ENCODE peak calls at places on chromosomes 12 and 14, in four cellular contexts. U is WTC11, K is left lung, J is BE2C. D is an unnamed sample.

GRCh38 chr14:71139058-71139946 is 232.0 kb downstream of the PCNX1 start:
- DNase-seq in K (peak), J (peak), U (peak), D (no peak)

GRCh38 chr12:131242741-131243496 is 289.2 kb downstream of the ADGRD1 start:
- DNase-seq in J (peak), K (no peak), U (peak), D (no peak)

GRCh38 chr12:79547735-79548347 is 142.9 kb downstream of the PAWR start:
- DNase-seq in J (peak), K (no peak), U (peak), D (peak)

GRCh38 chr12:53381739-53382630 is 2.0 kb downstream of the SP1 start:
- DNase-seq in K (peak), U (peak), J (peak), D (no peak)

GRCh38 chr12:11630046-11630706 is 19.3 kb upstream of the ETV6 start:
- DNase-seq in U (no peak), K (no peak), J (peak), D (no peak)

GRCh38 chr14:101364503-101365328 is 196.6 kb upstream of the DIO3 start:
- DNase-seq in U (no peak), K (no peak), J (no peak), D (no peak)

GRCh38 chr14:101836131-101836530 is 74.6 kb downstream of the PPP2R5C start:
- DNase-seq in K (no peak), U (no peak), J (no peak), D (no peak)

GRCh38 chr12:19546027-19546426 is 106.7 kb downstream of the AEBP2 start:
- DNase-seq in J (no peak), K (no peak), U (no peak), D (peak)

GRCh38 chr14:50545618-50546017 is 13.2 kb upstream of the MAP4K5 start:
- DNase-seq in U (no peak), K (no peak), J (no peak), D (peak)

GRCh38 chr12:43847427-43847826 is 11.5 kb downstream of the TMEM117 start:
- DNase-seq in J (no peak), K (no peak), U (no peak), D (no peak)

GRCh38 chr12:18827913-18828312 is 90.0 kb downstream of the CAPZA3 start:
- DNase-seq in U (no peak), J (no peak), K (no peak), D (no peak)

GRCh38 chr12:26810330-26810729 is 22.7 kb downstream of the ITPR2 start:
- DNase-seq in J (no peak), U (peak), K (peak), D (peak)

GRCh38 chr12:52603314-52603713 is 2.1 kb upstream of the KRT72 start:
- DNase-seq in J (no peak), U (no peak), K (no peak), D (no peak)

GRCh38 chr12:108612788-108613282 is 15.0 kb upstream of the TMEM119 start:
- DNase-seq in J (no peak), U (peak), K (no peak), D (no peak)

GRCh38 chr12:90841336-90841735 is 113.6 kb downstream of the CCER1 start:
- DNase-seq in K (no peak), J (no peak), U (no peak), D (no peak)

GRCh38 chr12:113075137-113075683 is 18.7 kb downstream of the DTX1 start:
- DNase-seq in U (no peak), J (no peak), K (no peak), D (no peak)

GRCh38 chr12:8048906-8049305 is 16.4 kb downstream of the FOXJ2 start:
- DNase-seq in K (no peak), J (no peak), U (no peak), D (no peak)

GRCh38 chr14:79306546-79306945 is 904.8 kb downstream of the DIO2 start:
- DNase-seq in J (no peak), U (no peak), K (no peak), D (no peak)

GRCh38 chr14:47149326-47149725 is 497.7 kb upstream of the RPL10L start:
- DNase-seq in J (no peak), K (no peak), U (no peak), D (no peak)

GRCh38 chr14:53857625-53858343 is 98.8 kb downstream of the BMP4 start:
- DNase-seq in U (no peak), J (no peak), K (no peak), D (no peak)

GRCh38 chr14:24411468-24412454 is 13.0 kb downstream of the NYNRIN start:
- DNase-seq in J (peak), U (peak), K (no peak), D (no peak)

GRCh38 chr12:47021298-47021697 is 58.1 kb upstream of the PCED1B start:
- DNase-seq in J (peak), U (no peak), K (no peak), D (no peak)

GRCh38 chr12:95322335-95322734 is 104.7 kb downstream of the VEZT start:
- DNase-seq in K (no peak), U (no peak), J (no peak), D (no peak)

GRCh38 chr12:56593909-56594621 is 36.1 kb downstream of the BAZ2A start:
- DNase-seq in U (peak), J (peak), K (peak), D (no peak)

GRCh38 chr12:55820679-55821078 is 2.8 kb downstream of the ORMDL2 start:
- DNase-seq in K (no peak), J (no peak), U (no peak), D (no peak)

GRCh38 chr12:80186727-80187217 is 87.4 kb downstream of the OTOGL start:
- DNase-seq in U (peak), J (peak), K (no peak), D (peak)

GRCh38 chr14:71235865-71236264 is 328.6 kb downstream of the PCNX1 start:
- DNase-seq in K (no peak), U (no peak), J (peak), D (no peak)

GRCh38 chr14:64507376-64508156 is 3.0 kb downstream of the ZBTB1 start:
- DNase-seq in J (no peak), K (no peak), U (no peak), D (no peak)

GRCh38 chr12:34595749-34596733 is 573.7 kb downstream of the ALG10 start:
- DNase-seq in J (peak), K (no peak), U (no peak), D (peak)

GRCh38 chr14:104299993-104300761 is 161.8 kb downstream of the KIF26A start:
- DNase-seq in U (no peak), K (no peak), J (peak), D (no peak)